ENCODE peak calls at places on chromosomes 4 and X, in seven cellular contexts. K is SW480, G is HEK293T, W is HT-29, N is ovary, F is NCI-H2029 treated with DMSO at 0.1 percent for 48 hours, M is retina. U is an unnamed sample.
A peak's percentile ranks its signal among the peaks of the same experiment; 100 is the strongest.

GRCh38 chr4:109160494-109160893 is 142.0 kb downstream of the COL25A1 start:
- DNase-seq in K (no peak), G (no peak), W (no peak), N (no peak), F (no peak), M (no peak), U (no peak)

GRCh38 chr4:104815593-104816156 is 321.0 kb upstream of the CXXC4 start:
- DNase-seq in K (no peak), G (no peak), W (no peak), N (no peak), F (no peak), M (no peak), U (no peak)

GRCh38 chr4:74583757-74584156 is 138.8 kb downstream of the AREG start:
- DNase-seq in K (no peak), G (no peak), W (no peak), N (no peak), F (no peak), M (no peak), U (no peak)

GRCh38 chr4:128600996-128601857 is 208.3 kb upstream of the JADE1 start:
- DNase-seq in K (peak; percentile 93), G (peak; percentile 12), W (peak; percentile 79), N (peak; percentile 90), F (peak; percentile 92), M (peak; percentile 20), U (no peak)

GRCh38 chr4:1460967-1461868 is 55.0 kb upstream of the NKX1-1 start:
- DNase-seq in K (no peak), G (no peak), W (no peak), N (no peak), F (no peak), M (no peak), U (no peak)

GRCh38 chr4:142291299-142291698 is 554.8 kb downstream of the INPP4B start:
- DNase-seq in K (no peak), G (no peak), W (no peak), N (no peak), F (no peak), M (no peak), U (no peak)

GRCh38 chrX:120125444-120125843 is 9.7 kb upstream of the RHOXF1 start:
- DNase-seq in K (no peak), G (no peak), W (no peak), N (peak; percentile 43), F (peak; percentile 8), M (no peak), U (no peak)

GRCh38 chrX:140503714-140504351 is 1.0 kb downstream of the SOX3 start:
- DNase-seq in K (no peak), G (peak; percentile 37), W (no peak), N (no peak), F (no peak), M (peak; percentile 82), U (peak; percentile 30)

GRCh38 chrX:75547783-75548182 is 24.9 kb upstream of the ZDHHC15 start:
- DNase-seq in K (no peak), G (no peak), W (no peak), N (peak; percentile 42), F (no peak), M (no peak), U (no peak)

GRCh38 chrX:105618393-105619101 is 203.8 kb upstream of the NRK start:
- DNase-seq in K (no peak), G (no peak), W (no peak), N (no peak), F (no peak), M (no peak), U (no peak)

GRCh38 chr4:42610941-42611340 is 46.0 kb downstream of the ATP8A1 start:
- DNase-seq in K (no peak), G (no peak), W (no peak), N (no peak), F (no peak), M (no peak), U (no peak)

GRCh38 chr4:78951862-78952472 is 12.7 kb upstream of the PAQR3 start:
- DNase-seq in K (peak; percentile 42), G (peak; percentile 46), W (peak; percentile 66), N (no peak), F (peak; percentile 20), M (peak; percentile 51), U (no peak)

GRCh38 chrX:14875624-14876023 is 2.4 kb downstream of the MOSPD2 start:
- DNase-seq in K (no peak), G (no peak), W (no peak), N (no peak), F (no peak), M (no peak), U (no peak)

GRCh38 chrX:129590596-129590995 is 50.5 kb downstream of the OCRL start:
- DNase-seq in K (no peak), G (no peak), W (no peak), N (no peak), F (no peak), M (no peak), U (no peak)

GRCh38 chrX:16664059-16664458 is 14.1 kb downstream of the S100G start:
- DNase-seq in K (no peak), G (no peak), W (no peak), N (no peak), F (no peak), M (no peak), U (no peak)

U was measured in C1 segment of cervical spinal cord.